ENCODE peak calls at places on chromosomes 5 and 9, in five cellular contexts. Q is cardiac septum, K is AG04449, H is midbrain, G is T-helper 1 cell. A is an unnamed sample.

GRCh38 chr5:131275996-131276535 is 12.2 kb downstream of the CDC42SE2 start:
- DNase-seq in G (no peak), H (no peak), K (no peak), Q (no peak), A (no peak)

GRCh38 chr9:109953813-109954489 is 174.0 kb downstream of the PALM2AKAP2 start:
- DNase-seq in Q (no peak), G (no peak), K (no peak), H (no peak), A (no peak)

GRCh38 chr9:34562136-34562745 is 27.3 kb downstream of the CNTFR start:
- DNase-seq in H (no peak), K (no peak), Q (no peak), G (no peak), A (no peak)

GRCh38 chr9:137372693-137373610 is 50.0 kb downstream of the EXD3 start:
- DNase-seq in K (no peak), G (no peak), Q (peak; percentile 74), H (no peak), A (no peak)

GRCh38 chr9:137828527-137829259 is 48.9 kb upstream of the CACNA1B start:
- DNase-seq in Q (peak; percentile 69), H (no peak), G (no peak), K (no peak), A (no peak)

GRCh38 chr5:180809403-180810209 is 7.0 kb upstream of the MGAT1 start:
- DNase-seq in G (peak; percentile 91), Q (peak; percentile 95), H (peak; percentile 86), K (no peak), A (peak; percentile 95)

GRCh38 chr5:143117821-143118220 is 285.7 kb downstream of the NR3C1 start:
- DNase-seq in K (no peak), H (no peak), G (no peak), Q (no peak), A (no peak)

GRCh38 chr5:158406884-158407790 is 548.2 kb upstream of the CLINT1 start:
- DNase-seq in Q (no peak), G (no peak), K (peak; percentile 41), H (no peak), A (no peak)

GRCh38 chr9:27176971-27177370 is 67.9 kb downstream of the TEK start:
- DNase-seq in Q (no peak), G (no peak), H (no peak), K (no peak), A (no peak)

GRCh38 chr9:5301544-5301943 is 3.0 kb downstream of the RLN2 start:
- DNase-seq in G (no peak), Q (no peak), K (no peak), H (no peak), A (no peak)

GRCh38 chr5:143739741-143740140 is 72.2 kb upstream of the HMHB1 start:
- DNase-seq in Q (no peak), G (no peak), K (no peak), H (no peak), A (no peak)

GRCh38 chr9:38417003-38417965 is 7.0 kb downstream of the IGFBPL1 start:
- DNase-seq in K (no peak), Q (no peak), H (no peak), G (no peak), A (no peak)

GRCh38 chr5:485943-486491 is 38.2 kb downstream of the SLC9A3 start:
- DNase-seq in G (no peak), K (no peak), Q (no peak), H (no peak), A (no peak)